ENCODE peak calls at places on chromosomes 16 and 17, in eight cellular contexts. L is stimulated activated effector memory CD8-positive, alpha-beta T cell treated with anti-CD3 and anti-CD28 coated beads, Interleukin-12 subunit alpha, Interleukin-12 subunit beta, amount 100 ng/mL, for 72 hours; O is ACHN; G is lower lobe of right lung; P is NCI-H1694; N is aorta; C is IMR-90; V is activated CD4-positive, alpha-beta memory T cell treated with anti-CD3 and anti-CD28 coated beads for 36 hours. W is an unnamed sample.

GRCh38 chr16:77589071-77589755 is 133.1 kb upstream of the NUDT7 start:
- DNase-seq in L (no peak), O (no peak), G (no peak), P (no peak), N (no peak), C (no peak), V (no peak), W (no peak)

GRCh38 chr16:48383877-48384304 is 1.3 kb downstream of the SIAH1 start:
- DNase-seq in L (peak; percentile 63), O (peak; percentile 63), G (no peak), P (no peak), N (no peak), C (no peak), V (no peak), W (no peak)

GRCh38 chr17:75774471-75774987 is 9.5 kb upstream of the GALK1 start:
- DNase-seq in L (peak; percentile 68), O (no peak), G (no peak), P (no peak), N (peak; percentile 67), C (no peak), V (no peak), W (peak; percentile 50)

GRCh38 chr17:48577946-48578615 is at the start of gene HOXB4:
- DNase-seq in L (peak; percentile 83), O (peak; percentile 86), G (peak; percentile 73), P (peak; percentile 39), N (peak; percentile 92), C (peak; percentile 88), V (peak; percentile 82), W (peak; percentile 11)

GRCh38 chr17:81898885-81899284 is 3.2 kb upstream of the NPB start:
- DNase-seq in L (no peak), O (no peak), G (no peak), P (no peak), N (no peak), C (no peak), V (no peak), W (no peak)

GRCh38 chr17:17060001-17060929 is 18.0 kb downstream of the MPRIP start:
- DNase-seq in L (no peak), O (no peak), G (no peak), P (no peak), N (peak; percentile 50), C (no peak), V (no peak), W (peak; percentile 84)

GRCh38 chr16:81774348-81774747 is 4.7 kb upstream of the PLCG2 start:
- DNase-seq in L (no peak), O (no peak), G (no peak), P (no peak), N (no peak), C (no peak), V (no peak), W (no peak)

GRCh38 chr16:89918453-89919347 is at the start of gene MC1R:
- DNase-seq in L (peak; percentile 69), O (peak; percentile 61), G (no peak), P (no peak), N (no peak), C (peak; percentile 21), V (peak; percentile 37), W (no peak)

GRCh38 chr16:4372578-4373355 is 1.1 kb downstream of the VASN start:
- DNase-seq in L (no peak), O (peak; percentile 45), G (no peak), P (peak; percentile 60), N (no peak), C (peak; percentile 79), V (no peak), W (no peak)

GRCh38 chr17:49515196-49515770 is 20.2 kb downstream of the NGFR start:
- DNase-seq in L (no peak), O (peak; percentile 92), G (peak; percentile 82), P (peak; percentile 97), N (peak; percentile 93), C (peak; percentile 93), V (no peak), W (peak; percentile 53)

GRCh38 chr16:14219983-14220382 is 148.9 kb downstream of the MRTFB start:
- DNase-seq in L (no peak), O (no peak), G (no peak), P (no peak), N (no peak), C (no peak), V (no peak), W (no peak)

GRCh38 chr17:55749985-55750384 is 866 bp upstream of the PCTP start:
- DNase-seq in L (no peak), O (no peak), G (no peak), P (no peak), N (no peak), C (no peak), V (no peak), W (no peak)

W was measured in posterior cingulate gyrus.